ENCODE peak calls at places on chromosomes 12 and 14, in eight cellular contexts. H is adrenal gland, R is ovary, D is neuronal stem cell, F is PC-3, M is pancreas, J is mammary epithelial cell, E is cardiac muscle cell. G is an unnamed sample. For H3K27me3, the result is how much of the 10 kb centered on the place peaks cover.

GRCh38 chr14:36288496-36288895 is 31.9 kb downstream of the MBIP start:
- DNase-seq in F (no peak), E (no peak), D (no peak), H (no peak), J (no peak), R (no peak), M (no peak), G (no peak)

GRCh38 chr14:79404874-79405273 is 806.4 kb downstream of the DIO2 start:
- DNase-seq in R (no peak), H (no peak), J (no peak), D (no peak), M (no peak), E (no peak), F (no peak), G (peak)

GRCh38 chr12:15146585-15146984 is 74.6 kb downstream of the RERG start:
- DNase-seq in R (no peak), H (no peak), M (no peak), J (no peak), D (no peak), F (no peak), E (peak), G (no peak)

GRCh38 chr12:58639323-58639934 is 280.9 kb downstream of the LRIG3 start:
- DNase-seq in H (no peak), R (no peak), F (peak), D (no peak), E (peak), M (no peak), J (no peak), G (peak)

GRCh38 chr12:122867701-122868461 is 28.0 kb downstream of the VPS37B start:
- DNase-seq in E (no peak), J (no peak), H (peak), D (no peak), F (peak), M (peak), R (no peak), G (no peak)

GRCh38 chr14:93537962-93538361 is 107.2 kb downstream of the UNC79 start:
- DNase-seq in M (no peak), H (no peak), R (no peak), F (no peak), E (no peak), J (no peak), D (no peak), G (no peak)

GRCh38 chr14:65160091-65160490 is 57.8 kb upstream of the MAX start:
- DNase-seq in F (no peak), J (no peak), H (no peak), M (no peak), R (no peak), E (no peak), D (no peak), G (no peak)

GRCh38 chr14:77615231-77616132 is 955 bp downstream of the SPTLC2 start:
- DNase-seq in H (no peak), R (no peak), F (peak), D (peak), M (no peak), E (no peak), J (peak), G (no peak)

GRCh38 chr14:75578099-75578785 is at the start of gene FLVCR2:
- DNase-seq in R (peak), F (peak), D (peak), M (peak), E (peak), H (peak), J (peak), G (peak)

GRCh38 chr14:103624860-103625259 is 4.2 kb upstream of the KLC1 start:
- DNase-seq in J (peak), E (peak), F (peak), M (no peak), R (no peak), D (no peak), H (peak), G (peak)
- H3K4me3 ChIP-seq in J (no peak), E (no peak), F (no peak), M (no peak), R (no peak), D (no peak), H (no peak), G (no peak)

GRCh38 chr12:132385375-132385774 is 56.0 kb upstream of the GALNT9 start:
- DNase-seq in D (no peak), F (no peak), M (no peak), H (no peak), R (no peak), E (no peak), J (no peak), G (no peak)
- H3K27me3 ChIP-seq in D (half or more), F (half or more), M (under half), H (under half), R (under half), E (half or more), J (under half), G (under half)

GRCh38 chr12:52199294-52199920 is 7.6 kb upstream of the KRT80 start:
- DNase-seq in F (no peak), J (no peak), E (no peak), M (no peak), R (no peak), H (no peak), D (no peak), G (no peak)

GRCh38 chr12:52201520-52201839 is 9.7 kb upstream of the KRT80 start:
- DNase-seq in J (no peak), F (no peak), E (no peak), R (no peak), H (no peak), M (no peak), D (no peak), G (no peak)

GRCh38 chr12:52200783-52201519 is 9.1 kb upstream of the KRT80 start:
- DNase-seq in H (no peak), J (no peak), E (no peak), D (no peak), R (no peak), F (no peak), M (no peak), G (no peak)

GRCh38 chr12:52198454-52199215 is 6.8 kb upstream of the KRT80 start:
- DNase-seq in D (no peak), R (no peak), M (no peak), J (no peak), F (no peak), H (no peak), E (no peak), G (no peak)

DNA sequence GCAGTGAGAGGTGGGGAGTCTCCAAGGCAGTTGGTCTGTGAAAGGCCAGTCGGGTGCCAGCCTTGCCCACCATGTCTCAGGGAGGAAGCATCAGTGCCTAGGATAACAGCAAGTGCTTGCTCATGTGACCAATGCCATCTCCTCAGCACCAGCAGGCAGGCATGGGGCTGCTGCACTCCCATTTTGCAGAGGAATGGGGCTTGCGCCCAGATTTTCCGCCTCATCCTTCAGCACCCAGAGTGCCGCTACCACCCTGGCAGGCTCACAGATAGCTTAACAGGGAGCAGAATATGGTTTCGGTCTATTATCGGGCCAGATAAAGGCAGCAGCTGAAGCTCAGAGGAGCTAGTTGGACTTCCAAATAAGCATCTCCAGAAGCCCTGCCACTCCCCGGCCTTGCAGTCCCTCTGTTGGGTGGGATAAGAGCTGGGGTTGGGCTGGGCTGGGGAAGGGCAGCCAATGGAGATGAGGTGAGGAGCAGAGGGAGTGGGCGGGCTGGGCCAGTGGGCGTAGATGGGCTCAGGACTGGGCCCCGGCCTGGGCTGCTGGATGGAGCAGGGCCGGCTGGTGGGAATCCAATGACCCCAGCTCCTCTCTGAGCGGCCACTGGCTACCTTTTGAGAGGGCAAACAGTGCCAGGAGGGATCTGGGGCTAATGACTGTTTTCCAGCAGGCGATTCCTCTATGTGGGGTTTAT is 8.4 kb upstream of the KRT80 start:
- DNase-seq in D (no peak), M (no peak), F (no peak), R (no peak), E (no peak), J (no peak), H (no peak), G (no peak)
- H3K27ac ChIP-seq in D (no peak), M (no peak), F (no peak), R (no peak), E (no peak), J (no peak), H (no peak), G (no peak)

GRCh38 chr12:1591543-1591942 is 2.8 kb downstream of the FBXL14 start:
- DNase-seq in F (no peak), R (no peak), H (no peak), M (no peak), D (no peak), J (no peak), E (peak), G (no peak)
- H3K4me3 ChIP-seq in F (peak), R (peak), H (no peak), M (peak), D (peak), J (peak), E (peak), G (peak)

GRCh38 chr12:49912846-49913245 is 9.1 kb upstream of the FAIM2 start:
- DNase-seq in E (no peak), H (no peak), F (no peak), R (no peak), J (no peak), M (no peak), D (no peak), G (no peak)
- H3K27me3 ChIP-seq in E (under half), H (under half), F (under half), R (under half), J (under half), M (under half), D (under half), G (under half)

GRCh38 chr12:63989301-63989845 is 144.9 kb downstream of the SRGAP1 start:
- DNase-seq in D (no peak), R (no peak), M (no peak), F (no peak), E (peak), J (no peak), H (no peak), G (no peak)
- H3K27ac ChIP-seq in D (no peak), R (no peak), M (no peak), F (no peak), E (no peak), J (no peak), H (no peak), G (no peak)

DNA sequence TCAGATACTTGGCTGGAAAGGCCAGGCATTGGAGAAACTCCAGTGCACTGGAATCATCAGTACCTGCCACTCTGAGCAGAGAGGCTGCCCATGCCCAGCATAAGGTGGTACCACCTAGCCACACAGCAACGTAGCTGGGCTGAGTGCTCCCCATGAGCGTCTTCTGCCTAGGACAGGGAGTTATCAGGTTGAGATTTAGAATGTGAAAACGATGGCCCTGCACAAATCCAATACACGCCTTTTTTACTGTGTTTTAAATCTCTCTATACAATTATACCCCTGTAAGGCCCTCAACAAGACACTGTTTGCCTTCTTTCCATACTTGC is 66.7 kb upstream of the PTGR2 start:
- DNase-seq in M (no peak), E (no peak), F (no peak), H (no peak), R (no peak), J (no peak), D (no peak), G (no peak)
- H3K4me3 ChIP-seq in M (peak), E (no peak), F (peak), H (no peak), R (peak), J (no peak), D (peak), G (peak)

DNA sequence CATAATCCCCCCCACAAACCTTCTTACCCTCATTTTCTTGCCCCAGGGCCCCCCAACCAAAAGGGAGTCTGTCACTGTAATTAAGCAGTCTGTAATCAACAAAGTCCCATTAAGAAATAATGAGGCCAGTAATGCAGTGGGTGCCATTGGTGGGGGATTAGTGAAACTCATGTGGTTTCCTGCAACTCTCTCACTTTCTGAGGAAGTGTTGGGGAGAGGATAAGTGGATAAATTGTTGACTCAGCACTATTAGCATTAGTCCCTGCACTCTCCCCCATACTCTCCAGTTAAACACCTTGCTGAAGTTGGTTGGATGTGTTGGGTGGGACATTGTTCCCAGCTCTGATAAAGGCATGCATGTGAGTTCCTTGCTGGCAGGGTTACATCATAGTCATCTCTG is 45.9 kb upstream of the HOXC13 start:
- DNase-seq in E (no peak), R (no peak), M (no peak), H (no peak), D (no peak), F (no peak), J (no peak), G (no peak)
- H3K27me3 ChIP-seq in E (half or more), R (under half), M (under half), H (under half), D (under half), F (under half), J (under half), G (under half)

GRCh38 chr14:49767473-49768300 is at the start of gene KLHDC2:
- DNase-seq in E (peak), M (peak), D (peak), J (peak), F (peak), H (peak), R (peak), G (peak)
- H3K27ac ChIP-seq in E (peak), M (peak), D (peak), J (peak), F (peak), H (peak), R (peak), G (peak)

GRCh38 chr14:71321556-71322315 is 414.5 kb downstream of the PCNX1 start:
- DNase-seq in M (no peak), R (no peak), J (peak), D (peak), F (peak), E (peak), H (peak), G (peak)

GRCh38 chr14:71320734-71321555 is 413.7 kb downstream of the PCNX1 start:
- DNase-seq in E (peak), H (peak), R (peak), J (peak), D (peak), M (peak), F (peak), G (peak)

GRCh38 chr14:71324767-71325272 is 417.6 kb downstream of the PCNX1 start:
- DNase-seq in D (no peak), E (peak), M (no peak), J (peak), H (peak), F (no peak), R (no peak), G (peak)

GRCh38 chr14:71320107-71320733 is 413.0 kb downstream of the PCNX1 start:
- DNase-seq in D (peak), J (peak), E (peak), H (peak), F (peak), M (peak), R (peak), G (peak)

DNA sequence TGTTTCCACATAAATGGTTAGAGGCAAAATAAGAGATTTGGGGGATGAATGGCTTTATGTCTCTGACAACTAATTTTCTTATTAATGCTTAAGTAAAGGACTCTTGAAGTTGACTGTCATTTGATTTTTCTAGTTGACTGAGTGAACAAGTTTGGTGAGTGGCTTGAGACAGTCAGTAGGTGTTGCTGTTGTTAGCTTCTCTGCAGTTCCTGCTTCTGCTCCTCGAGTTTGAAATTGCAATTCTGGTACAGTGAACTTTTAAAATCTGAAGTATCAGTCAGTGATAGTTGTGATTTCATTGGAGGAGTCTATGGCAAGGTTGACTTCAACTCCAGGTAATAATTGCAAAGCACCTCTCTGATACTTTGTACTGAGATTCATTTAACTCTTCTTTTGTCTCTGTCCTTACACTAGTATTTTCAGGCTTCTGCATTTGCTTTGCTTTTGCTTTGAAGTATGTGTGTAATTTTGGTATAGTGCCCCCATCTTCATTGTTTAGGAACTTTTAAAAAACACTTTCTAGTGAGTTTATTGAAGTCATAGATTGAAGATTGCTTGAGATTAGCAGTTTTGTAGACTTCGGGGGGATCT is 415.5 kb downstream of the PCNX1 start:
- DNase-seq in J (peak), F (peak), E (peak), R (no peak), M (no peak), D (no peak), H (no peak), G (peak)
- H3K4me3 ChIP-seq in J (peak), F (peak), E (peak), R (no peak), M (no peak), D (peak), H (no peak), G (peak)